ENCODE peak calls at places on chromosomes 13 and 19, in seven cellular contexts. N, X, R, P, Z, E and T are unnamed samples. For H3K27me3, the result is how much of the 10 kb centered on the place peaks cover.

GRCh38 chr19:47344425-47344824 is 4.7 kb upstream of the DHX34 start:
- DNase-seq in N (no peak), X (no peak), R (no peak), P (no peak), Z (no peak), E (no peak), T (no peak)

GRCh38 chr13:36706755-36707154 is 32.9 kb downstream of the SERTM1 start:
- DNase-seq in N (no peak), X (no peak), R (no peak), P (no peak), Z (no peak), E (no peak), T (no peak)

GRCh38 chr13:114100446-114101320 is 31.7 kb downstream of the RASA3 start:
- DNase-seq in N (no peak), X (no peak), R (no peak), P (peak), Z (no peak), E (no peak), T (no peak)

GRCh38 chr19:6725513-6726231 is 5.2 kb upstream of the C3 start:
- DNase-seq in N (no peak), X (no peak), R (no peak), P (no peak), Z (peak), E (no peak), T (no peak)

GRCh38 chr13:76048675-76049396 is 412.7 kb downstream of the LMO7 start:
- DNase-seq in N (no peak), X (no peak), R (no peak), P (no peak), Z (no peak), E (no peak), T (no peak)

GRCh38 chr13:39527961-39528720 is 74.9 kb downstream of the LHFPL6 start:
- DNase-seq in N (peak), X (no peak), R (no peak), P (peak), Z (no peak), E (no peak), T (no peak)

GRCh38 chr13:51066091-51066831 is 44.8 kb downstream of the C13orf42 start:
- DNase-seq in N (no peak), X (no peak), R (no peak), P (no peak), Z (no peak), E (no peak), T (no peak)

GRCh38 chr19:7258042-7258839 is 36.0 kb downstream of the INSR start:
- DNase-seq in N (no peak), X (no peak), R (no peak), P (no peak), Z (no peak), E (no peak), T (no peak)

GRCh38 chr13:38577048-38577447 is 109.8 kb upstream of the FREM2 start:
- DNase-seq in N (no peak), X (no peak), R (no peak), P (no peak), Z (peak), E (no peak), T (no peak)

GRCh38 chr13:113562085-113562749 is 22.3 kb upstream of the TFDP1 start:
- DNase-seq in N (no peak), X (peak), R (no peak), P (peak), Z (peak), E (peak), T (peak)

GRCh38 chr13:25042141-25042540 is 53.8 kb upstream of the PABPC3 start:
- DNase-seq in N (no peak), X (no peak), R (no peak), P (no peak), Z (no peak), E (no peak), T (no peak)

GRCh38 chr13:92488249-92488845 is 738.3 kb upstream of the GPC6 start:
- DNase-seq in N (no peak), X (no peak), R (no peak), P (peak), Z (no peak), E (no peak), T (no peak)

GRCh38 chr19:35828694-35829301 is 16.2 kb upstream of the PRODH2 start:
- DNase-seq in N (no peak), X (peak), R (no peak), P (no peak), Z (peak), E (no peak), T (peak)

GRCh38 chr13:112722433-112723250 is 32.8 kb downstream of the ATP11A start:
- DNase-seq in N (peak), X (peak), R (no peak), P (no peak), Z (peak), E (no peak), T (no peak)

GRCh38 chr19:5889288-5889971 is 14.2 kb downstream of the NDUFA11 start:
- DNase-seq in N (no peak), X (no peak), R (no peak), P (peak), Z (no peak), E (no peak), T (no peak)

GRCh38 chr19:46660008-46660517 is 919 bp downstream of the DACT3 start:
- DNase-seq in N (no peak), X (peak), R (no peak), P (peak), Z (no peak), E (no peak), T (no peak)

GRCh38 chr19:55149078-55150003 is at the start of gene TNNT1:
- DNase-seq in N (no peak), X (peak), R (no peak), P (peak), Z (no peak), E (no peak), T (no peak)

GRCh38 chr19:54662730-54663129 is at the start of gene LILRB4:
- DNase-seq in N (no peak), X (no peak), R (no peak), P (no peak), Z (no peak), E (no peak), T (no peak)

GRCh38 chr19:18274303-18274775 is at the start of gene IQCN:
- DNase-seq in N (no peak), X (no peak), R (no peak), P (no peak), Z (peak), E (no peak), T (no peak)

GRCh38 chr13:50599046-50599445 is 244.4 kb downstream of the DLEU7 start:
- DNase-seq in N (no peak), X (no peak), R (no peak), P (no peak), Z (no peak), E (no peak), T (no peak)

GRCh38 chr13:99157046-99157445 is 43.6 kb upstream of the UBAC2 start:
- DNase-seq in N (no peak), X (no peak), R (no peak), P (no peak), Z (no peak), E (no peak), T (no peak)

GRCh38 chr13:80082396-80083096 is 258.4 kb downstream of the SPRY2 start:
- DNase-seq in N (no peak), X (no peak), R (no peak), P (no peak), Z (no peak), E (no peak), T (no peak)
- TF ChIP-seq YY1 in N (no peak), X (no peak), R (no peak), P (peak), Z (no peak), E (no peak), T (no peak)

DNA sequence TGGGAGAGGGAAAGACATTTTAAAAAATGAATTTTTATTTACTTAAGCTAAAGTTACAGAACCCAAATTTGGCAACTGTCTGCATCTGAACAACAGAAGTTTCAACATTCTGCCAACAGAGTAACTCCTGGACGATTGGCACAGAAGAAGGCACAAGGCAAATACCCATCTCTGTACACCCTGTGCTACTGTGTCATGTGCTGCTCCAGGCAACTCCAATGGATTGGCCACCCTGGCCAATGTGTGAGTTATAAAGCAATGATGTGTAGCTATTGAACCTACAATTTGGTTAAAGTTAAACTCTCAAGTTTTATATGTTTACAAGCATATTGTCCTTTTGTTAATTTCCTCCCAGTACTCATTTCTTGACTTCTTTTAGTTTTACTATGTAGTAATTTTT is 6.1 kb downstream of the STARD13 start:
- DNase-seq in N (no peak), X (no peak), R (no peak), P (no peak), Z (no peak), E (no peak), T (no peak)
- H3K4me3 ChIP-seq in N (no peak), X (no peak), R (no peak), P (no peak), Z (no peak), E (no peak), T (no peak)

GRCh38 chr19:49488046-49488862 is 846 bp downstream of the RPL13A start:
- DNase-seq in N (no peak), X (no peak), R (no peak), P (no peak), Z (no peak), E (no peak), T (no peak)

GRCh38 chr19:49488863-49489537 is 1.6 kb downstream of the RPL13A start:
- DNase-seq in N (no peak), X (no peak), R (no peak), P (no peak), Z (no peak), E (no peak), T (no peak)

GRCh38 chr19:49491030-49491803 is 3.8 kb downstream of the RPL13A start:
- DNase-seq in N (no peak), X (no peak), R (no peak), P (no peak), Z (no peak), E (no peak), T (no peak)

GRCh38 chr19:49490287-49491029 is 3.0 kb downstream of the RPL13A start:
- DNase-seq in N (no peak), X (peak), R (no peak), P (no peak), Z (no peak), E (no peak), T (no peak)

DNA sequence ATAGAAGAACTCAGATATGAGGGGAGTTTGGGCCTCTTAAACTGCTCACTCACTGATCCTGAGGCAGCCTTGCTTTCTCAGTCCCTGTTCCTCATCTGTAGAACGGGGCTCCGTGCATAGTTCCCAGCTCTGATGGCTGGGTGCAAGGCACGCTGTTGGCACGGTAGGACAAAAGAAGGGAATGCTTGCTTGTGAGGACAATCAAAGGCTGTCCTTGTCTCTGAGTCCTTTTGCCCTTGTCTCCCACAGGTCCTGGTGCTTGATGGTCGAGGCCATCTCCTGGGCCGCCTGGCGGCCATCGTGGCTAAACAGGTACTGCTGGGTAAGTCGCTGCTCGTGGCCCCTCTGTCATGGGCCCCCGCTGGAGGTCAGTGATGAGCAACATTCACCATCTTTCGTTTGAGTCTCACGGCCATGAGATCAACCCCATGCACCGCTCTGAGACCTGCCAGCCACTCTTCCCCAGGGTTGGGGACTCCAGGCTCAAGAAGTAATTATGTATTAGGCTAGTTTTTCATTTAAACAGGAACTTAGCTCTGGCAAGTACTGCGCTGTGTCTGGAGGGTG is 2.3 kb downstream of the RPL13A start:
- DNase-seq in N (no peak), X (peak), R (no peak), P (no peak), Z (peak), E (no peak), T (no peak)
- H3K27me3 ChIP-seq in N (under half), X (under half), R (under half), P (under half), Z (under half), E (under half), T (under half)

DNA sequence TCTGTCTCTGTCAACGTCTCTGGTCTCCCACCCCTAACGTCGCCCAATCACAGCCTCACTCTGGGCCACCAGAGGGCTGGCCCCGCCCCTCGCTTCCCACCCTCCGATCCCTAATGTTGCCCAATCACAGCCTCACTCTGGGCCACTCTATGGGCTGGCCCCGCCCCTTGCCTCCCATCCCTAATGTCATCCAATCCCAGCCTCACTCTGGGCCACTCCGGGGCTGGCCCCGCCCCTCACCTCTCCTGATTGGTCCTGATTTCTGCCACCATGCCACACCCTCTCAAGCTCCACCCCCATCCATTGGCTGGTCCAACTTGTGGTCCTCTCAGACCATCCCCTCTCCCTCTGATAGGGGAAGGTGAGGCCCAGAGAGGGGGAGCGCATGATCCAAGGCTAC is 24.9 kb downstream of the CELF5 start:
- DNase-seq in N (peak), X (peak), R (no peak), P (peak), Z (peak), E (no peak), T (no peak)
- TF ChIP-seq YY1 in N (no peak), X (no peak), R (no peak), P (no peak), Z (no peak), E (no peak), T (no peak)

DNA sequence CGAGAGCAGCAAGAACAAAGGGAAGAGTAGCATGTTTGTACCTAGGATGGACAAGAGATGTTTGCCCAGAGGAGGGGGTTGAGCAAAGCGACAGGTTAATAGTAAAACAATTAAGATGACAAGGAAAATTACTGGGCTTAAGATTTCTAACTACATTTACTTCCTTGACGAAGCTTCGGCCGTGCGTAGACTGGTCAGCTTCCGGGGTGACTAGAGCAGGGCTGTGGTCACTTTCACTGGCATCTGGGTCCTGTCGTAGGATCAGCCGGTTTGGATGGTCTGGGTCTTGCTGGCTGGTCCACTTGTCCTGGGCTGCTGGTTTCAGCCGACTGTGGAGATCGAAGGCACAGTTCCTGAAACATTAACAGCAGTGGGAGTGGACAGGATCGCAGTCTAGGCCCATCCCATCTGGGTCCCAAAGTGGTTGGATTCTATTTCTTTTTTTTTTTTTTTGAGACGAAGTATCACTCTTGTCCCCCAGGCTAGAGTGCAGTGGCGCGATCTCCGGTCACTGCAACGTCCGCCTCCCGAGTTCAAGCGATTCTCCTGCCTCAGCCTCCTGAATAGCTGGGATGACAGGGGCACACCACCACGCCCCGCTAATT is 5.0 kb upstream of the BSG start:
- DNase-seq in N (no peak), X (no peak), R (no peak), P (no peak), Z (no peak), E (no peak), T (no peak)
- H3K4me3 ChIP-seq in N (no peak), X (peak), R (no peak), P (no peak), Z (no peak), E (no peak), T (no peak)

DNA sequence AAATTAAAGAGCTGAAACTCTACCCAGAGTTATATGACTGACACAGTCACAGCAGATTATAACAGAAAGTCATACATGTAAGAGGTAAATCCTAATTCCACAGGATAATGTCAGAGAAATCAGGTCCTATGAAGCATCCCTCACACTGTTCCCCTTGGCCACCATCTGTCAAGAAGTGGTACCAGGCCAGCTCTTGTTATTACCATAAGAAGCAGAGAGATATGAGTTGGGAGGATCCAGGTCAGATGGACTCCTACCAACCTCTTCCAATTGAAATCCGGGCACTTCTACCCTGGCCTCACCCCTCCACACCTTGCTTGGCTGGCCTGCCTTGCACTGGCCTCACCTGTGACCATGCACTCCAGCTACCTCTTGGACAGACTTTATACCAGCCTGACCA is 353.2 kb downstream of the DNAJC15 start:
- DNase-seq in N (no peak), X (no peak), R (no peak), P (no peak), Z (no peak), E (no peak), T (no peak)
- H3K27me3 ChIP-seq in N (under half), X (under half), R (under half), P (under half), Z (under half), E (under half), T (under half)

GRCh38 chr19:30640266-30640965 is 268.2 kb downstream of the ZNF536 start:
- DNase-seq in N (no peak), X (no peak), R (no peak), P (no peak), Z (no peak), E (no peak), T (no peak)
- TF ChIP-seq YY1 in N (no peak), X (no peak), R (no peak), P (no peak), Z (no peak), E (no peak), T (no peak)

GRCh38 chr19:10603873-10604459 is 16.9 kb upstream of the AP1M2 start:
- DNase-seq in N (no peak), X (no peak), R (peak), P (peak), Z (no peak), E (no peak), T (no peak)
- H3K4me3 ChIP-seq in N (no peak), X (peak), R (peak), P (no peak), Z (peak), E (peak), T (peak)

DNA sequence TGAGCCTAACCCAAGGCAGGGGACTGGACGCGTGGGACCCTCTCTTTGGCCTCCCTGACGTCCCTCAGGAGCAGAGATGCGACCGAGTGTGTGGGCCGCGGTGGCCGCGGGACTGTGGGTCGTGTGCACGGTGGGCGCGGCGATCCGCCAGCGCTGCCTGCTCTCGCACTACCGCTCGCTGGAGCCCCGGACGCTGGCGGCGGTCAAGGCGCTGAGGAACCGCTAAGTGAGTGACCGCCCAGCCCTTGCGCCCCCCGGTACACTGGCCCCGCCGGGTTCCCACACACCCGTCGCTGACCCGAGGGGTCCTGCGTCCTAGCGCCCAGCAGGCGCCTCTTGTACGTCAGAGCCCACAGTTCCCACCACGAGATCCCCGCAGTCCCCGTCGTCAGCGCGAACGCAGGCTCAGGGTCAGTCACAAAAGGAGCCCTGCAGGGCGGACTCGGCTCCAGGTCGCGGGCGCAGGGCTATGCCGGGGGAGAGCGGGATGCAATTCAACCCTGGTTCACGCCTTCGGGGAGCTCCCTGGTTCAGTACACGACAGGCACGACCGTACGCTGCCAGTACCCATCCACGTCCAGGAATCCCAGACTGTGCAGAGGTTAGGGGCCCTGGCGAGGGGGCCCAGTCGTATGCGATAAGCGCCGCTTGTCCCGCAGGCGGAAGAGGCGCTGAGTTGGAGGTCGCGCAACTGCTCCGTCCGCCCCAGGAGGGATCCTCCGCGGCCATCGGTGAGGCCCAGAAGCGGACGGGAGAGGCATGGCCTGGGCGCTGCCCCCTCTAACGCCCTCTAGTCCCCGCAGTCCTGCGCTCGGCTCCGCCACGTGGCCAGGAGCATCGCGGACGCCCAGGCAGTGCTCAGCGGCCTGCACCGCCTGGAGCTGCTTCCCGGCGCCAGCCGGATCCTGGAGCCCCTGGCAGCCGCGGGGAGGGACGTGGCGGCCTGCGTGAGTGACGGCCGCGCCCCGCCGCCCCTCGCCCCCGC is 3.6 kb upstream of the IFNL2 start:
- DNase-seq in N (no peak), X (no peak), R (no peak), P (no peak), Z (no peak), E (no peak), T (no peak)
- H3K27me3 ChIP-seq in N (under half), X (under half), R (under half), P (under half), Z (under half), E (under half), T (under half)

DNA sequence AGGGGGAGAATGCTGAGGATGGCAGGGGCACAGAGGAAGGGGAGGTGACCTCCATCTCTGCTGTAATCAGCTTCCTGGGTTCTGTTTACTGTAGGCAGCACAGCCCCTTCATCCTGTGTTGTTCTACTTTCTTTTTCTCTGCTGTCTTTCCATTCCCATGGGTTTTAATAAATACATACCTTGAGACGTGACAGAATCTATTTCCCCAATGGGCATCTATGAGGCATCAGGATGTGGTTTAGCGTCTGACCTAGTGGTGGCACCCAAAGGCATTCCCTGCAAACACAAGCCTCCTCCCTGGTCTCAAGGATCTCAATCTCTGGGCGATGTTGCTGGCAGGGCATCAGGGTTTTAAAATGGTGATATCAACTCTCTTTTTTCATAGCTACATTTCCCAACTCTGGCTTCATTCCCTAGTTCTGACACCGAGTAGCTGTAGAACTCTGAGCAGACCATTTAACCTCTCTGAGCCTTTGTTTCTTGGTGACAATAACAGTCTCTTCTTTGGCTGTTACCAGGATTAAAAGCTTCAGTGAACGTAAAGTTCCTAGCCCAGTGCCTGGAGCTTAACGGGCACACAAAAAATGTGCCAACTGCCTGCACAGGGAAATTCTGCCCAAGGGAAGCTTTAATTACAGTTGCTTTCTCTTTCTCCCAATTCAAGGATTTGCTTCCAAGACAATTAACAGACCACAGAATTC is 60.9 kb downstream of the ALOX5AP start:
- DNase-seq in N (no peak), X (no peak), R (peak), P (no peak), Z (no peak), E (no peak), T (no peak)
- TF ChIP-seq YY1 in N (peak), X (no peak), R (no peak), P (no peak), Z (no peak), E (no peak), T (no peak)